ENCODE peak calls at places on chromosomes 3 and 15, in eight cellular contexts. B is effector memory CD4-positive, alpha-beta T cell; N is neuronal stem cell; T is pancreas; E is left ventricle myocardium inferior; O is Karpas-422; C is endodermal cell; Z is mesenchymal stem cell. I is an unnamed sample.

GRCh38 chr15:40984963-40985362 is 31.7 kb downstream of the CHAC1 start:
- DNase-seq in B (no peak), N (no peak), T (no peak), E (no peak), O (no peak), C (no peak), Z (peak; percentile 96), I (peak; percentile 81)

GRCh38 chr3:108322352-108322751 is 26.0 kb downstream of the HHLA2 start:
- DNase-seq in B (no peak), N (no peak), T (no peak), E (no peak), O (peak; percentile 59), C (no peak), Z (no peak), I (no peak)

GRCh38 chr3:175672119-175672689 is 813.1 kb downstream of the NAALADL2 start:
- DNase-seq in B (no peak), N (no peak), T (no peak), E (no peak), O (no peak), C (no peak), Z (peak; percentile 54), I (peak; percentile 52)

GRCh38 chr3:100954990-100955389 is 38.2 kb downstream of the ABI3BP start:
- DNase-seq in B (no peak), N (no peak), T (no peak), E (peak; percentile 28), O (no peak), C (no peak), Z (peak; percentile 70), I (peak; percentile 90)

GRCh38 chr3:122921791-122922651 is 105.5 kb downstream of the SEMA5B start:
- DNase-seq in B (no peak), N (peak; percentile 15), T (no peak), E (no peak), O (no peak), C (peak; percentile 84), Z (no peak), I (peak; percentile 77)

GRCh38 chr3:256501-256900 is 59.9 kb downstream of the CHL1 start:
- DNase-seq in B (no peak), N (no peak), T (no peak), E (no peak), O (no peak), C (no peak), Z (no peak), I (no peak)

GRCh38 chr15:71790081-71790480 is 20.3 kb upstream of the NR2E3 start:
- DNase-seq in B (no peak), N (no peak), T (no peak), E (no peak), O (no peak), C (peak; percentile 44), Z (peak; percentile 18), I (peak; percentile 86)

GRCh38 chr3:171156455-171157005 is 130.0 kb upstream of the SLC2A2 start:
- DNase-seq in B (no peak), N (no peak), T (no peak), E (no peak), O (no peak), C (peak; percentile 60), Z (no peak), I (no peak)

GRCh38 chr15:48566669-48567068 is 78.8 kb downstream of the FBN1 start:
- DNase-seq in B (no peak), N (no peak), T (no peak), E (no peak), O (no peak), C (no peak), Z (peak; percentile 62), I (no peak)

GRCh38 chr3:43862992-43863805 is 172.5 kb downstream of the ABHD5 start:
- DNase-seq in B (no peak), N (no peak), T (no peak), E (no peak), O (no peak), C (peak; percentile 52), Z (no peak), I (no peak)

GRCh38 chr3:29936054-29936453 is 655.2 kb downstream of the RBMS3 start:
- DNase-seq in B (no peak), N (no peak), T (no peak), E (no peak), O (no peak), C (no peak), Z (no peak), I (no peak)

GRCh38 chr3:196273655-196274054 is 13.9 kb downstream of the PCYT1A start:
- DNase-seq in B (no peak), N (no peak), T (peak; percentile 51), E (no peak), O (no peak), C (peak; percentile 94), Z (no peak), I (no peak)

GRCh38 chr3:28788571-28788970 is 439.9 kb upstream of the AZI2 start:
- DNase-seq in B (no peak), N (no peak), T (no peak), E (no peak), O (no peak), C (no peak), Z (no peak), I (no peak)

GRCh38 chr3:153624310-153625030 is 462.4 kb downstream of the RAP2B start:
- DNase-seq in B (no peak), N (no peak), T (no peak), E (no peak), O (no peak), C (no peak), Z (no peak), I (no peak)

GRCh38 chr3:177596822-177597271 is 399.6 kb upstream of the TBL1XR1 start:
- DNase-seq in B (no peak), N (no peak), T (no peak), E (no peak), O (no peak), C (no peak), Z (no peak), I (no peak)

GRCh38 chr3:134883697-134884385 is 88.8 kb downstream of the EPHB1 start:
- DNase-seq in B (no peak), N (no peak), T (no peak), E (no peak), O (no peak), C (no peak), Z (no peak), I (no peak)

GRCh38 chr3:13844911-13845310 is 35.0 kb downstream of the WNT7A start:
- DNase-seq in B (no peak), N (no peak), T (no peak), E (no peak), O (no peak), C (no peak), Z (no peak), I (peak; percentile 30)

GRCh38 chr15:59532770-59533379 is 78.7 kb upstream of the GCNT3 start:
- DNase-seq in B (no peak), N (peak; percentile 15), T (no peak), E (no peak), O (peak; percentile 86), C (peak; percentile 64), Z (peak; percentile 36), I (peak; percentile 67)

GRCh38 chr3:143653493-143653892 is 194.8 kb downstream of the SLC9A9 start:
- DNase-seq in B (no peak), N (no peak), T (no peak), E (no peak), O (no peak), C (no peak), Z (no peak), I (no peak)

GRCh38 chr15:41104234-41104633 is 11.8 kb downstream of the INO80 start:
- DNase-seq in B (no peak), N (no peak), T (no peak), E (no peak), O (no peak), C (no peak), Z (peak; percentile 16), I (peak; percentile 84)

GRCh38 chr3:10232138-10232537 is 16.1 kb upstream of the TATDN2 start:
- DNase-seq in B (no peak), N (no peak), T (no peak), E (no peak), O (no peak), C (no peak), Z (no peak), I (no peak)

GRCh38 chr3:111812680-111813079 is 46.4 kb upstream of the PHLDB2 start:
- DNase-seq in B (no peak), N (no peak), T (no peak), E (no peak), O (no peak), C (no peak), Z (no peak), I (no peak)

GRCh38 chr15:85523530-85523929 is 143.1 kb downstream of the AKAP13 start:
- DNase-seq in B (no peak), N (no peak), T (no peak), E (no peak), O (no peak), C (no peak), Z (no peak), I (no peak)
- H3K4me1 ChIP-seq in B (no peaks in the 10 kb centered on the region), N (peaks cover 3% of the 10 kb centered on the region), T (peaks cover 28% of the 10 kb centered on the region), E (peaks cover 90% of the 10 kb centered on the region), O (peaks cover 37% of the 10 kb centered on the region), C (no peaks in the 10 kb centered on the region), Z (peaks cover 2% of the 10 kb centered on the region), I (peaks cover 3% of the 10 kb centered on the region)

DNA sequence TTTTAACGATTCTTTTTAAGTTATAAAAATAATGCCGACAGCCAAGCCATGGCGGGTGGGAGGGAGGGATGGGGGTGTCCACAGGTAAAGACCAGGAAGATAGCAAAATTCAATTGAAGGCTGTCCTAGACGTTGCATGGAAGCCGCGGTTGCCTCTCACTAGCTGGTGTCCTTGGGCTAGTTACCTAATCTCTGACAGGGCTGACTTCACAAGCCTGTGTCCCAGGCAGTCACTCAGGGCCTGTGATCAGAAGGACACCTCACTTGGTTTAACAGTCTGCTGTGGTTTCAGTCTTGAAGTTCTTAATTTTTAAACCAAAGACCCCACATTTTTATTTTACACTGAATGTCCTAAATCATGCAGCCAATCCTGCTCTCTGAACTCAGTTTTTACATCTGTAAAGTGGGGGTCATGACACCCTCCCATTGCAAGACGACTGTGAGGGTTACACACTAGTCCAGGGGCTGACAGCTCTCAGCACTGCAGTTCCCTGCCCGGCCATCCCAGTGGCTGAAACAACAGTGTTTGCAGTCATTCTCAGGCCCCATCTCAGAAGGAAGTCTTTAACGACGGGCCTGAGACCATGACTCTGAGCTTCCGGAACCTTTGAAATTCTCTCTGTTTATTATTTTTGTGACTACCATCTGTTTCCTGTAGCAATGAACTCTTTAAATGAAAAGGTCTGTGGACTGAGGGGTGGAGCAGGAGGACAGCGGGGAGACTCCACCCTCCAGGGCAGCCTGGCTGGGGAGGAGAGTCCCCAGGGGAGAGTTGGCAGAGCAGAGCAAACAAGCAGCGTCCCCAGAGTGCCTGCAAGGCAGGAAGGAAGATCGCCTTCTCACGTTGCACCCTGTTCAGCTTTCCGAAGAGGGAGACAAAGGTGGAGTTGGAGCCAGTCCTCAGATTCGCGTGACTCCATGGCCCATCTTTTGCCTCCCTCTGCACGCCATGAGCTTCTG is 525.4 kb upstream of the PROK2 start:
- DNase-seq in B (no peak), N (no peak), T (no peak), E (peak; percentile 45), O (peak; percentile 83), C (no peak), Z (peak; percentile 80), I (peak; percentile 89)
- H3K4me1 ChIP-seq in B (peaks cover 12% of the 10 kb centered on the region), N (no peaks in the 10 kb centered on the region), T (no peaks in the 10 kb centered on the region), E (peaks cover 20% of the 10 kb centered on the region), O (peaks cover 22% of the 10 kb centered on the region), C (no peaks in the 10 kb centered on the region), Z (peaks cover 14% of the 10 kb centered on the region), I (peaks cover 11% of the 10 kb centered on the region)

GRCh38 chr15:38994310-38994709 is 429.7 kb upstream of the RASGRP1 start:
- DNase-seq in B (no peak), N (no peak), T (no peak), E (no peak), O (peak; percentile 21), C (no peak), Z (no peak), I (no peak)
- H3K4me1 ChIP-seq in B (no peaks in the 10 kb centered on the region), N (peaks cover 4% of the 10 kb centered on the region), T (peaks cover 5% of the 10 kb centered on the region), E (peaks cover 48% of the 10 kb centered on the region), O (peaks cover 5% of the 10 kb centered on the region), C (no peaks in the 10 kb centered on the region), Z (peaks cover 2% of the 10 kb centered on the region), I (peaks cover 52% of the 10 kb centered on the region)

GRCh38 chr3:187942658-187943241 is 197.5 kb upstream of the BCL6 start:
- DNase-seq in B (no peak), N (no peak), T (no peak), E (no peak), O (peak; percentile 97), C (no peak), Z (no peak), I (no peak)
- H3K4me1 ChIP-seq in B (peaks cover 7% of the 10 kb centered on the region), N (peaks cover 2% of the 10 kb centered on the region), T (no peaks in the 10 kb centered on the region), E (peaks cover 27% of the 10 kb centered on the region), O (peaks cover 100% of the 10 kb centered on the region), C (no peaks in the 10 kb centered on the region), Z (no peaks in the 10 kb centered on the region), I (peaks cover 17% of the 10 kb centered on the region)